ENCODE peak calls at places on chromosomes 16 and 17, in seven cellular contexts. K is nucleus accumbens, I is AG10803, N is myocyte, A is germinal center, F is DND-41, M is endothelial cell of umbilical vein. B is an unnamed sample.

GRCh38 chr16:4936181-4936990 is 562 bp downstream of the PPL start:
- DNase-seq in K (no peak), I (no peak), N (no peak), A (peak), F (no peak), M (no peak), B (no peak)

GRCh38 chr17:3890082-3890892 is 2.6 kb downstream of the CAMKK1 start:
- DNase-seq in K (no peak), I (peak), N (peak), A (no peak), F (no peak), M (peak), B (no peak)

GRCh38 chr17:64779344-64780095 is 117.4 kb upstream of the SMURF2 start:
- DNase-seq in K (no peak), I (no peak), N (no peak), A (no peak), F (no peak), M (no peak), B (no peak)

GRCh38 chr17:40065041-40065770 is 2.4 kb downstream of the THRA start:
- DNase-seq in K (no peak), I (peak), N (peak), A (no peak), F (no peak), M (peak), B (no peak)

GRCh38 chr17:27944546-27945332 is 51.6 kb upstream of the LYRM9 start:
- DNase-seq in K (no peak), I (no peak), N (no peak), A (no peak), F (no peak), M (no peak), B (no peak)

GRCh38 chr17:58982626-58983025 is 124.1 kb downstream of the TRIM37 start:
- DNase-seq in K (no peak), I (no peak), N (no peak), A (no peak), F (no peak), M (no peak), B (no peak)

GRCh38 chr16:20865420-20866126 is 34.6 kb downstream of the DCUN1D3 start:
- DNase-seq in K (no peak), I (peak), N (peak), A (no peak), F (no peak), M (no peak), B (no peak)

GRCh38 chr16:49530396-49530795 is 156.8 kb downstream of the C16orf78 start:
- DNase-seq in K (no peak), I (no peak), N (no peak), A (no peak), F (no peak), M (no peak), B (no peak)

GRCh38 chr17:8192070-8192815 is 2.3 kb upstream of the BORCS6 start:
- DNase-seq in K (peak), I (peak), N (peak), A (peak), F (peak), M (peak), B (peak)

GRCh38 chr17:69227536-69227935 is 1.1 kb downstream of the ABCA10 start:
- DNase-seq in K (no peak), I (no peak), N (no peak), A (no peak), F (no peak), M (no peak), B (no peak)

GRCh38 chr16:27315333-27316037 is 1.7 kb downstream of the IL4R start:
- DNase-seq in K (no peak), I (peak), N (no peak), A (peak), F (peak), M (peak), B (peak)

GRCh38 chr16:27046958-27047357 is 19.8 kb upstream of the C16orf82 start:
- DNase-seq in K (no peak), I (no peak), N (no peak), A (no peak), F (no peak), M (no peak), B (no peak)

GRCh38 chr17:48552453-48553189 is 7.7 kb upstream of the HOXB2 start:
- DNase-seq in K (no peak), I (no peak), N (no peak), A (no peak), F (no peak), M (no peak), B (no peak)

GRCh38 chr17:28372203-28372944 is 880 bp downstream of the SARM1 start:
- DNase-seq in K (no peak), I (peak), N (peak), A (peak), F (no peak), M (peak), B (no peak)

GRCh38 chr16:54118846-54119245 is 167.7 kb downstream of the IRX3 start:
- DNase-seq in K (no peak), I (peak), N (peak), A (no peak), F (no peak), M (no peak), B (no peak)

GRCh38 chr17:80294210-80294609 is 33.6 kb downstream of the RNF213 start:
- DNase-seq in K (no peak), I (no peak), N (no peak), A (no peak), F (no peak), M (no peak), B (no peak)

GRCh38 chr17:40932608-40933007 is 4.8 kb downstream of the KRT23 start:
- DNase-seq in K (no peak), I (no peak), N (no peak), A (no peak), F (no peak), M (no peak), B (no peak)

GRCh38 chr17:51046527-51047384 is 73.9 kb downstream of the SPAG9 start:
- DNase-seq in K (peak), I (peak), N (peak), A (no peak), F (no peak), M (peak), B (peak)

B was measured in heart left ventricle.